ENCODE peak calls at places on chromosomes 5 and 9, in five cellular contexts. One of them, this sample, is unnamed.

GRCh38 chr9:71003346-71003745 is 118.1 kb downstream of the TRPM3 start:
- DNase-seq in HT1080: no peak
- DNase-seq in EL: no peak
- DNase-seq in cardiac fibroblast: no peak
- DNase-seq in activated naive CD8-positive, alpha-beta T cell treated with anti-CD3 and anti-CD28 coated beads, Interleukin-2, amount 50 U/mL, for 16 hours: no peak
- DNase-seq in this sample: no peak

GRCh38 chr9:68698943-68699509 is 6.0 kb upstream of the PIP5K1B start:
- DNase-seq in activated naive CD8-positive, alpha-beta T cell treated with anti-CD3 and anti-CD28 coated beads, Interleukin-2, amount 50 U/mL, for 16 hours: no peak
- DNase-seq in HT1080: no peak
- DNase-seq in EL: no peak
- DNase-seq in cardiac fibroblast: no peak
- DNase-seq in this sample: no peak

GRCh38 chr9:113484258-113484730 is 20.8 kb downstream of the RGS3 start:
- DNase-seq in activated naive CD8-positive, alpha-beta T cell treated with anti-CD3 and anti-CD28 coated beads, Interleukin-2, amount 50 U/mL, for 16 hours: no peak
- DNase-seq in cardiac fibroblast: no peak
- DNase-seq in HT1080: no peak
- DNase-seq in EL: peak
- DNase-seq in this sample: no peak

GRCh38 chr9:127264462-127265040 is at the start of gene GARNL3:
- DNase-seq in activated naive CD8-positive, alpha-beta T cell treated with anti-CD3 and anti-CD28 coated beads, Interleukin-2, amount 50 U/mL, for 16 hours: no peak
- DNase-seq in cardiac fibroblast: no peak
- DNase-seq in HT1080: no peak
- DNase-seq in EL: no peak
- DNase-seq in this sample: no peak

GRCh38 chr9:36833954-36834353 is 200.1 kb downstream of the PAX5 start:
- DNase-seq in cardiac fibroblast: no peak
- DNase-seq in activated naive CD8-positive, alpha-beta T cell treated with anti-CD3 and anti-CD28 coated beads, Interleukin-2, amount 50 U/mL, for 16 hours: no peak
- DNase-seq in HT1080: no peak
- DNase-seq in EL: no peak
- DNase-seq in this sample: no peak

GRCh38 chr9:36276840-36277239 is 18.6 kb upstream of the GNE start:
- DNase-seq in cardiac fibroblast: peak
- DNase-seq in HT1080: peak
- DNase-seq in activated naive CD8-positive, alpha-beta T cell treated with anti-CD3 and anti-CD28 coated beads, Interleukin-2, amount 50 U/mL, for 16 hours: no peak
- DNase-seq in EL: peak
- DNase-seq in this sample: peak

GRCh38 chr9:127159949-127160610 is 37.6 kb upstream of the ANGPTL2 start:
- DNase-seq in HT1080: no peak
- DNase-seq in cardiac fibroblast: no peak
- DNase-seq in EL: no peak
- DNase-seq in activated naive CD8-positive, alpha-beta T cell treated with anti-CD3 and anti-CD28 coated beads, Interleukin-2, amount 50 U/mL, for 16 hours: no peak
- DNase-seq in this sample: no peak

GRCh38 chr5:157100140-157100679 is 8.6 kb downstream of the HAVCR2 start:
- DNase-seq in HT1080: peak
- DNase-seq in cardiac fibroblast: peak
- DNase-seq in EL: peak
- DNase-seq in activated naive CD8-positive, alpha-beta T cell treated with anti-CD3 and anti-CD28 coated beads, Interleukin-2, amount 50 U/mL, for 16 hours: no peak
- DNase-seq in this sample: peak

GRCh38 chr9:110180713-110181434 is 27.1 kb downstream of the C9orf152 start:
- DNase-seq in activated naive CD8-positive, alpha-beta T cell treated with anti-CD3 and anti-CD28 coated beads, Interleukin-2, amount 50 U/mL, for 16 hours: no peak
- DNase-seq in cardiac fibroblast: peak
- DNase-seq in EL: peak
- DNase-seq in HT1080: peak
- DNase-seq in this sample: peak

This sample was measured in astrocyte of the spinal cord.